ENCODE peak calls at places on chromosome 2, in nine cellular contexts. One of them, this sample, is unnamed.

GRCh38 chr2:100821913-100822260 is 1.9 kb downstream of the NPAS2 start:
- DNase-seq in GM10248: no peak
- DNase-seq in HCT116: no peak
- DNase-seq in A549: no peak
- DNase-seq in B cell: no peak
- DNase-seq in kidney: no peak
- DNase-seq in adrenal gland: no peak
- DNase-seq in endothelial cell: no peak
- DNase-seq in neural crest cell: no peak
- DNase-seq in this sample: no peak

GRCh38 chr2:240637116-240637900 is 12.0 kb downstream of the GPR35 start:
- DNase-seq in GM10248: no peak
- DNase-seq in HCT116: no peak
- DNase-seq in A549: no peak
- DNase-seq in B cell: no peak
- DNase-seq in kidney: peak
- DNase-seq in adrenal gland: no peak
- DNase-seq in endothelial cell: no peak
- DNase-seq in neural crest cell: no peak
- DNase-seq in this sample: no peak

GRCh38 chr2:65742977-65743376 is 310.6 kb upstream of the SPRED2 start:
- DNase-seq in GM10248: no peak
- DNase-seq in HCT116: no peak
- DNase-seq in A549: no peak
- DNase-seq in B cell: no peak
- DNase-seq in kidney: no peak
- DNase-seq in adrenal gland: no peak
- DNase-seq in endothelial cell: no peak
- DNase-seq in neural crest cell: no peak
- DNase-seq in this sample: no peak

GRCh38 chr2:71639735-71640134 is 186.4 kb downstream of the DYSF start:
- DNase-seq in GM10248: no peak
- DNase-seq in HCT116: no peak
- DNase-seq in A549: no peak
- DNase-seq in B cell: no peak
- DNase-seq in kidney: no peak
- DNase-seq in adrenal gland: no peak
- DNase-seq in endothelial cell: no peak
- DNase-seq in neural crest cell: no peak
- DNase-seq in this sample: no peak

GRCh38 chr2:219609149-219609750 is 11.6 kb downstream of the STK11IP start:
- DNase-seq in GM10248: no peak
- DNase-seq in HCT116: no peak
- DNase-seq in A549: no peak
- DNase-seq in B cell: no peak
- DNase-seq in kidney: no peak
- DNase-seq in adrenal gland: no peak
- DNase-seq in endothelial cell: no peak
- DNase-seq in neural crest cell: no peak
- DNase-seq in this sample: no peak

GRCh38 chr2:229431331-229431954 is 160.4 kb upstream of the PID1 start:
- DNase-seq in GM10248: no peak
- DNase-seq in HCT116: peak
- DNase-seq in A549: no peak
- DNase-seq in B cell: no peak
- DNase-seq in kidney: no peak
- DNase-seq in adrenal gland: no peak
- DNase-seq in endothelial cell: no peak
- DNase-seq in neural crest cell: no peak
- DNase-seq in this sample: no peak

GRCh38 chr2:143259368-143259958 is 130.2 kb downstream of the ARHGAP15 start:
- DNase-seq in GM10248: peak
- DNase-seq in HCT116: peak
- DNase-seq in A549: peak
- DNase-seq in B cell: peak
- DNase-seq in kidney: no peak
- DNase-seq in adrenal gland: peak
- DNase-seq in endothelial cell: peak
- DNase-seq in neural crest cell: peak
- DNase-seq in this sample: peak

GRCh38 chr2:239612133-239612532 is 211.3 kb upstream of the HDAC4 start:
- DNase-seq in GM10248: no peak
- DNase-seq in HCT116: no peak
- DNase-seq in A549: no peak
- DNase-seq in B cell: no peak
- DNase-seq in kidney: no peak
- DNase-seq in adrenal gland: no peak
- DNase-seq in endothelial cell: no peak
- DNase-seq in neural crest cell: no peak
- DNase-seq in this sample: no peak

GRCh38 chr2:9331704-9332103 is 91.6 kb downstream of the ITGB1BP1 start:
- DNase-seq in GM10248: no peak
- DNase-seq in HCT116: no peak
- DNase-seq in A549: no peak
- DNase-seq in B cell: no peak
- DNase-seq in kidney: no peak
- DNase-seq in adrenal gland: no peak
- DNase-seq in endothelial cell: no peak
- DNase-seq in neural crest cell: no peak
- DNase-seq in this sample: no peak

GRCh38 chr2:58299123-58299522 is 58.0 kb upstream of the FANCL start:
- DNase-seq in GM10248: no peak
- DNase-seq in HCT116: no peak
- DNase-seq in A549: no peak
- DNase-seq in B cell: no peak
- DNase-seq in kidney: no peak
- DNase-seq in adrenal gland: no peak
- DNase-seq in endothelial cell: no peak
- DNase-seq in neural crest cell: no peak
- DNase-seq in this sample: no peak

GRCh38 chr2:65050931-65051330 is 5.3 kb upstream of the CEP68 start:
- DNase-seq in GM10248: no peak
- DNase-seq in HCT116: no peak
- DNase-seq in A549: no peak
- DNase-seq in B cell: no peak
- DNase-seq in kidney: no peak
- DNase-seq in adrenal gland: no peak
- DNase-seq in endothelial cell: no peak
- DNase-seq in neural crest cell: no peak
- DNase-seq in this sample: no peak

GRCh38 chr2:24762518-24762917 is 30.7 kb downstream of the PTRHD1 start:
- DNase-seq in GM10248: no peak
- DNase-seq in HCT116: no peak
- DNase-seq in A549: no peak
- DNase-seq in B cell: no peak
- DNase-seq in kidney: no peak
- DNase-seq in adrenal gland: no peak
- DNase-seq in endothelial cell: no peak
- DNase-seq in neural crest cell: no peak
- DNase-seq in this sample: no peak

GRCh38 chr2:98114643-98115355 is 27.8 kb downstream of the VWA3B start:
- DNase-seq in GM10248: no peak
- DNase-seq in HCT116: no peak
- DNase-seq in A549: no peak
- DNase-seq in B cell: no peak
- DNase-seq in kidney: no peak
- DNase-seq in adrenal gland: no peak
- DNase-seq in endothelial cell: no peak
- DNase-seq in neural crest cell: no peak
- DNase-seq in this sample: no peak

GRCh38 chr2:119425620-119426395 is 5.8 kb upstream of the TMEM37 start:
- DNase-seq in GM10248: no peak
- DNase-seq in HCT116: no peak
- DNase-seq in A549: no peak
- DNase-seq in B cell: no peak
- DNase-seq in kidney: no peak
- DNase-seq in adrenal gland: no peak
- DNase-seq in endothelial cell: no peak
- DNase-seq in neural crest cell: no peak
- DNase-seq in this sample: no peak

GRCh38 chr2:238286987-238287386 is 1.4 kb downstream of the PER2 start:
- DNase-seq in GM10248: no peak
- DNase-seq in HCT116: no peak
- DNase-seq in A549: no peak
- DNase-seq in B cell: no peak
- DNase-seq in kidney: peak
- DNase-seq in adrenal gland: no peak
- DNase-seq in endothelial cell: no peak
- DNase-seq in neural crest cell: no peak
- DNase-seq in this sample: no peak

GRCh38 chr2:241898681-241899270 is 29.2 kb downstream of the RTP5 start:
- DNase-seq in GM10248: no peak
- DNase-seq in HCT116: no peak
- DNase-seq in A549: no peak
- DNase-seq in B cell: no peak
- DNase-seq in kidney: peak
- DNase-seq in adrenal gland: peak
- DNase-seq in endothelial cell: no peak
- DNase-seq in neural crest cell: no peak
- DNase-seq in this sample: no peak

GRCh38 chr2:221254281-221254680 is 317.8 kb downstream of the EPHA4 start:
- DNase-seq in GM10248: no peak
- DNase-seq in HCT116: no peak
- DNase-seq in A549: no peak
- DNase-seq in B cell: no peak
- DNase-seq in kidney: no peak
- DNase-seq in adrenal gland: no peak
- DNase-seq in endothelial cell: no peak
- DNase-seq in neural crest cell: no peak
- DNase-seq in this sample: no peak

GRCh38 chr2:136075466-136075865 is 42.5 kb downstream of the CXCR4 start:
- DNase-seq in GM10248: no peak
- DNase-seq in HCT116: no peak
- DNase-seq in A549: no peak
- DNase-seq in B cell: no peak
- DNase-seq in kidney: no peak
- DNase-seq in adrenal gland: no peak
- DNase-seq in endothelial cell: no peak
- DNase-seq in neural crest cell: no peak
- DNase-seq in this sample: no peak
- TF ChIP-seq CTCF in GM10248: no peak
- TF ChIP-seq CTCF in HCT116: no peak
- TF ChIP-seq CTCF in A549: no peak
- TF ChIP-seq CTCF in B cell: no peak
- TF ChIP-seq CTCF in kidney: no peak
- TF ChIP-seq CTCF in adrenal gland: no peak
- TF ChIP-seq CTCF in endothelial cell: no peak
- TF ChIP-seq CTCF in neural crest cell: no peak
- TF ChIP-seq CTCF in this sample: no peak

GRCh38 chr2:161312996-161313395 is 4.8 kb downstream of the PSMD14 start:
- DNase-seq in GM10248: no peak
- DNase-seq in HCT116: no peak
- DNase-seq in A549: no peak
- DNase-seq in B cell: no peak
- DNase-seq in kidney: no peak
- DNase-seq in adrenal gland: no peak
- DNase-seq in endothelial cell: no peak
- DNase-seq in neural crest cell: no peak
- DNase-seq in this sample: no peak
- TF ChIP-seq CTCF in GM10248: no peak
- TF ChIP-seq CTCF in HCT116: no peak
- TF ChIP-seq CTCF in A549: no peak
- TF ChIP-seq CTCF in B cell: no peak
- TF ChIP-seq CTCF in kidney: no peak
- TF ChIP-seq CTCF in adrenal gland: no peak
- TF ChIP-seq CTCF in endothelial cell: no peak
- TF ChIP-seq CTCF in neural crest cell: no peak
- TF ChIP-seq CTCF in this sample: no peak

GRCh38 chr2:99442837-99443236 is 47.0 kb downstream of the REV1 start:
- DNase-seq in GM10248: no peak
- DNase-seq in HCT116: no peak
- DNase-seq in A549: no peak
- DNase-seq in B cell: no peak
- DNase-seq in kidney: no peak
- DNase-seq in adrenal gland: no peak
- DNase-seq in endothelial cell: no peak
- DNase-seq in neural crest cell: no peak
- DNase-seq in this sample: no peak
- TF ChIP-seq CTCF in GM10248: no peak
- TF ChIP-seq CTCF in HCT116: no peak
- TF ChIP-seq CTCF in A549: peak
- TF ChIP-seq CTCF in B cell: no peak
- TF ChIP-seq CTCF in kidney: no peak
- TF ChIP-seq CTCF in adrenal gland: no peak
- TF ChIP-seq CTCF in endothelial cell: no peak
- TF ChIP-seq CTCF in neural crest cell: peak
- TF ChIP-seq CTCF in this sample: no peak

DNA sequence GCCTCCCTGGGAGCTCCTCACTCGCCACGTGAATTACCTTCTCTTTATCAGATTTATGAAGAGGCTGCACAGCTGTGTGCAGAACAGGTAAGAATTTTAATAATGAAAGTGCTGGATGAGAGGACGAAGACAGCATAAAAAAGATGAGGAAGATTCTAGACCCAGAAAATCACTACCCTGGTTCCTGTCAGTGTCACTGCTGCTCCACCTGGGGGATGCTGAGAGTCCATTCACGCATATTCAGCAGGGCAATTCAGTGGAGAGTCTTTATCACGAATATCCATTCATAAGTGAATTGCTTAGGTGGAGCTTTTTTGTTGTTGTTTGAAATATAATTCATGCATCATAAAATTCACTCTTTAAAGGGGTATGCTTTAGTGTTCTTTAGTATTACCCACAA is 52.0 kb downstream of the MRPL33 start:
- DNase-seq in GM10248: no peak
- DNase-seq in HCT116: no peak
- DNase-seq in A549: no peak
- DNase-seq in B cell: no peak
- DNase-seq in kidney: no peak
- DNase-seq in adrenal gland: no peak
- DNase-seq in endothelial cell: no peak
- DNase-seq in neural crest cell: no peak
- DNase-seq in this sample: no peak
- TF ChIP-seq CTCF in GM10248: no peak
- TF ChIP-seq CTCF in HCT116: no peak
- TF ChIP-seq CTCF in A549: no peak
- TF ChIP-seq CTCF in B cell: no peak
- TF ChIP-seq CTCF in kidney: no peak
- TF ChIP-seq CTCF in adrenal gland: no peak
- TF ChIP-seq CTCF in endothelial cell: no peak
- TF ChIP-seq CTCF in neural crest cell: no peak
- TF ChIP-seq CTCF in this sample: no peak

This sample was measured in GM20000.